ENCODE peak calls at places on chromosomes 4 and X, in seven cellular contexts. D is AG20443; U is Peyer's patch; Z is stimulated activated CD8-positive, alpha-beta memory T cell treated with anti-CD3 and anti-CD28 coated beads, Interleukin-7, amount 100 ng/mL, for 1 hour; I is substantia nigra; P is choroid plexus epithelial cell; S is stimulated activated CD4-positive, alpha-beta T cell treated with anti-CD3 and anti-CD28 coated beads, TNF-alpha, amount 100 ng/mL, for 48 hours. Y is an unnamed sample.

GRCh38 chr4:76208005-76208765 is 5.4 kb downstream of the SCARB2 start:
- DNase-seq in D (peak), U (peak), Z (no peak), I (peak), P (peak), S (no peak), Y (peak)

GRCh38 chrX:40112996-40113395 is 15.2 kb upstream of the BCOR start:
- DNase-seq in D (no peak), U (no peak), Z (no peak), I (no peak), P (no peak), S (no peak), Y (no peak)

GRCh38 chrX:120790118-120790517 is 85.5 kb downstream of the CT47B1 start:
- DNase-seq in D (peak), U (no peak), Z (no peak), I (no peak), P (peak), S (no peak), Y (peak)

GRCh38 chr4:13891544-13891939 is 264.0 kb upstream of the BOD1L1 start:
- DNase-seq in D (peak), U (no peak), Z (no peak), I (no peak), P (peak), S (no peak), Y (no peak)

GRCh38 chrX:37746268-37746931 is 33.5 kb upstream of the CYBB start:
- DNase-seq in D (no peak), U (no peak), Z (no peak), I (no peak), P (no peak), S (no peak), Y (no peak)

GRCh38 chr4:114770624-114771023 is 172.0 kb downstream of the UGT8 start:
- DNase-seq in D (no peak), U (no peak), Z (no peak), I (no peak), P (no peak), S (no peak), Y (no peak)

GRCh38 chr4:71050809-71051208 is 57.4 kb downstream of the DCK start:
- DNase-seq in D (no peak), U (no peak), Z (no peak), I (no peak), P (no peak), S (no peak), Y (no peak)

GRCh38 chr4:114964016-114964415 is 149.4 kb downstream of the NDST4 start:
- DNase-seq in D (no peak), U (no peak), Z (no peak), I (no peak), P (no peak), S (no peak), Y (no peak)

GRCh38 chr4:52750819-52751348 is 341 bp downstream of the ERVMER34-1 start:
- DNase-seq in D (peak), U (peak), Z (no peak), I (no peak), P (no peak), S (no peak), Y (peak)

GRCh38 chr4:36187723-36188333 is 56.5 kb downstream of the ARAP2 start:
- DNase-seq in D (no peak), U (no peak), Z (no peak), I (no peak), P (peak), S (no peak), Y (no peak)